ENCODE peak calls at places on chromosomes 12 and 14, in seven cellular contexts. One of them, this sample, is unnamed.

GRCh38 chr12:110498984-110499706 is 2.8 kb downstream of the VPS29 start:
- DNase-seq in amniotic stem cell: no peak
- DNase-seq in EL: peak
- DNase-seq in AG04449: no peak
- DNase-seq in C1 segment of cervical spinal cord: no peak
- DNase-seq in upper lobe of right lung: no peak
- DNase-seq in dorsolateral prefrontal cortex: no peak
- DNase-seq in this sample: no peak

GRCh38 chr14:23346693-23347405 is 5.8 kb downstream of the SLC22A17 start:
- DNase-seq in amniotic stem cell: no peak
- DNase-seq in EL: no peak
- DNase-seq in AG04449: no peak
- DNase-seq in C1 segment of cervical spinal cord: no peak
- DNase-seq in upper lobe of right lung: no peak
- DNase-seq in dorsolateral prefrontal cortex: no peak
- DNase-seq in this sample: no peak

GRCh38 chr12:58540480-58541299 is 379.6 kb downstream of the LRIG3 start:
- DNase-seq in amniotic stem cell: peak
- DNase-seq in EL: peak
- DNase-seq in AG04449: peak
- DNase-seq in C1 segment of cervical spinal cord: peak
- DNase-seq in upper lobe of right lung: peak
- DNase-seq in dorsolateral prefrontal cortex: peak
- DNase-seq in this sample: peak

GRCh38 chr14:96792003-96792402 is 5.2 kb upstream of the VRK1 start:
- DNase-seq in amniotic stem cell: no peak
- DNase-seq in EL: no peak
- DNase-seq in AG04449: no peak
- DNase-seq in C1 segment of cervical spinal cord: no peak
- DNase-seq in upper lobe of right lung: no peak
- DNase-seq in dorsolateral prefrontal cortex: no peak
- DNase-seq in this sample: no peak

GRCh38 chr14:104277416-104278213 is 139.2 kb downstream of the KIF26A start:
- DNase-seq in amniotic stem cell: no peak
- DNase-seq in EL: no peak
- DNase-seq in AG04449: no peak
- DNase-seq in C1 segment of cervical spinal cord: no peak
- DNase-seq in upper lobe of right lung: peak
- DNase-seq in dorsolateral prefrontal cortex: peak
- DNase-seq in this sample: no peak

GRCh38 chr12:122866379-122866778 is 29.5 kb downstream of the VPS37B start:
- DNase-seq in amniotic stem cell: no peak
- DNase-seq in EL: no peak
- DNase-seq in AG04449: no peak
- DNase-seq in C1 segment of cervical spinal cord: no peak
- DNase-seq in upper lobe of right lung: peak
- DNase-seq in dorsolateral prefrontal cortex: no peak
- DNase-seq in this sample: no peak

GRCh38 chr14:86824167-86824566 is 1168.8 kb downstream of the GALC start:
- DNase-seq in amniotic stem cell: no peak
- DNase-seq in EL: no peak
- DNase-seq in AG04449: no peak
- DNase-seq in C1 segment of cervical spinal cord: no peak
- DNase-seq in upper lobe of right lung: no peak
- DNase-seq in dorsolateral prefrontal cortex: no peak
- DNase-seq in this sample: no peak

GRCh38 chr14:52473557-52473956 is 78.7 kb downstream of the TXNDC16 start:
- DNase-seq in amniotic stem cell: no peak
- DNase-seq in EL: peak
- DNase-seq in AG04449: no peak
- DNase-seq in C1 segment of cervical spinal cord: no peak
- DNase-seq in upper lobe of right lung: no peak
- DNase-seq in dorsolateral prefrontal cortex: no peak
- DNase-seq in this sample: no peak

GRCh38 chr14:21317433-21317832 is 37.5 kb downstream of the RPGRIP1 start:
- DNase-seq in amniotic stem cell: no peak
- DNase-seq in EL: no peak
- DNase-seq in AG04449: no peak
- DNase-seq in C1 segment of cervical spinal cord: no peak
- DNase-seq in upper lobe of right lung: no peak
- DNase-seq in dorsolateral prefrontal cortex: no peak
- DNase-seq in this sample: no peak

GRCh38 chr12:48903982-48904411 is 21.3 kb downstream of the FKBP11 start:
- DNase-seq in amniotic stem cell: peak
- DNase-seq in EL: peak
- DNase-seq in AG04449: no peak
- DNase-seq in C1 segment of cervical spinal cord: no peak
- DNase-seq in upper lobe of right lung: peak
- DNase-seq in dorsolateral prefrontal cortex: peak
- DNase-seq in this sample: peak

GRCh38 chr14:63517354-63517753 is 25.8 kb downstream of the PPP2R5E start:
- DNase-seq in amniotic stem cell: no peak
- DNase-seq in EL: no peak
- DNase-seq in AG04449: no peak
- DNase-seq in C1 segment of cervical spinal cord: no peak
- DNase-seq in upper lobe of right lung: no peak
- DNase-seq in dorsolateral prefrontal cortex: no peak
- DNase-seq in this sample: no peak

GRCh38 chr12:52311282-52311643 is 9.9 kb downstream of the KRT83 start:
- DNase-seq in amniotic stem cell: no peak
- DNase-seq in EL: peak
- DNase-seq in AG04449: no peak
- DNase-seq in C1 segment of cervical spinal cord: no peak
- DNase-seq in upper lobe of right lung: no peak
- DNase-seq in dorsolateral prefrontal cortex: no peak
- DNase-seq in this sample: no peak

GRCh38 chr14:92575061-92575772 is 61.6 kb downstream of the RIN3 start:
- DNase-seq in amniotic stem cell: no peak
- DNase-seq in EL: no peak
- DNase-seq in AG04449: no peak
- DNase-seq in C1 segment of cervical spinal cord: no peak
- DNase-seq in upper lobe of right lung: no peak
- DNase-seq in dorsolateral prefrontal cortex: no peak
- DNase-seq in this sample: no peak

GRCh38 chr12:98227162-98227561 is 288.2 kb upstream of the TMPO start:
- DNase-seq in amniotic stem cell: no peak
- DNase-seq in EL: peak
- DNase-seq in AG04449: no peak
- DNase-seq in C1 segment of cervical spinal cord: no peak
- DNase-seq in upper lobe of right lung: no peak
- DNase-seq in dorsolateral prefrontal cortex: no peak
- DNase-seq in this sample: no peak

GRCh38 chr14:38073641-38074040 is 134.1 kb upstream of the SSTR1 start:
- DNase-seq in amniotic stem cell: no peak
- DNase-seq in EL: peak
- DNase-seq in AG04449: no peak
- DNase-seq in C1 segment of cervical spinal cord: no peak
- DNase-seq in upper lobe of right lung: no peak
- DNase-seq in dorsolateral prefrontal cortex: no peak
- DNase-seq in this sample: no peak

GRCh38 chr12:119069029-119069731 is 87.8 kb downstream of the SRRM4 start:
- DNase-seq in amniotic stem cell: no peak
- DNase-seq in EL: no peak
- DNase-seq in AG04449: no peak
- DNase-seq in C1 segment of cervical spinal cord: no peak
- DNase-seq in upper lobe of right lung: no peak
- DNase-seq in dorsolateral prefrontal cortex: no peak
- DNase-seq in this sample: no peak

GRCh38 chr12:100612557-100612956 is 39.1 kb downstream of the GAS2L3 start:
- DNase-seq in amniotic stem cell: no peak
- DNase-seq in EL: no peak
- DNase-seq in AG04449: no peak
- DNase-seq in C1 segment of cervical spinal cord: no peak
- DNase-seq in upper lobe of right lung: no peak
- DNase-seq in dorsolateral prefrontal cortex: no peak
- DNase-seq in this sample: no peak

This sample was measured in HuH-7.5.